ENCODE peak calls at places on chromosomes 6 and 20, in six cellular contexts. Z is GM12878, L is transverse colon, W is sigmoid colon, J is upper lobe of left lung, M is stomach. S is an unnamed sample.

GRCh38 chr20:44336725-44337380 is at the start of gene R3HDML:
- DNase-seq in Z (no peak), L (no peak), W (no peak), J (no peak), M (no peak), S (no peak)

GRCh38 chr20:17485017-17485416 is 46.2 kb downstream of the BFSP1 start:
- DNase-seq in Z (no peak), L (no peak), W (no peak), J (no peak), M (no peak), S (no peak)

GRCh38 chr20:6921717-6922386 is 154.4 kb downstream of the BMP2 start:
- DNase-seq in Z (no peak), L (no peak), W (no peak), J (no peak), M (no peak), S (peak)

GRCh38 chr20:46226602-46227001 is 81.7 kb downstream of the CDH22 start:
- DNase-seq in Z (no peak), L (no peak), W (no peak), J (no peak), M (no peak), S (no peak)

GRCh38 chr20:43744121-43744520 is 17.3 kb upstream of the GTSF1L start:
- DNase-seq in Z (no peak), L (no peak), W (no peak), J (no peak), M (no peak), S (no peak)

GRCh38 chr20:10855031-10855430 is 181.2 kb upstream of the JAG1 start:
- DNase-seq in Z (no peak), L (no peak), W (no peak), J (no peak), M (no peak), S (no peak)

GRCh38 chr20:35091808-35092523 is 641 bp downstream of the TRPC4AP start:
- DNase-seq in Z (no peak), L (peak), W (no peak), J (no peak), M (no peak), S (no peak)

GRCh38 chr6:16783485-16783884 is 22.2 kb upstream of the ATXN1 start:
- DNase-seq in Z (no peak), L (no peak), W (no peak), J (no peak), M (no peak), S (no peak)

GRCh38 chr6:3977875-3978711 is 100.8 kb downstream of the FAM217A start:
- DNase-seq in Z (peak), L (peak), W (peak), J (no peak), M (no peak), S (no peak)

GRCh38 chr20:20407891-20408805 is 40.2 kb downstream of the INSM1 start:
- DNase-seq in Z (no peak), L (no peak), W (no peak), J (no peak), M (no peak), S (no peak)
- TF ChIP-seq CTCF in Z (peak), L (no peak), W (no peak), J (no peak), M (no peak), S (no peak)

GRCh38 chr6:31194271-31194834 is 23.9 kb upstream of the POU5F1 start:
- DNase-seq in Z (no peak), L (no peak), W (no peak), J (no peak), M (peak), S (no peak)

GRCh38 chr6:31203345-31203979 is 33.0 kb upstream of the POU5F1 start:
- DNase-seq in Z (peak), L (peak), W (no peak), J (no peak), M (no peak), S (no peak)

GRCh38 chr6:31193206-31193605 is 22.7 kb upstream of the POU5F1 start:
- DNase-seq in Z (no peak), L (no peak), W (no peak), J (no peak), M (peak), S (no peak)

GRCh38 chr6:31202259-31203166 is 32.0 kb upstream of the POU5F1 start:
- DNase-seq in Z (no peak), L (no peak), W (no peak), J (no peak), M (no peak), S (no peak)

DNA sequence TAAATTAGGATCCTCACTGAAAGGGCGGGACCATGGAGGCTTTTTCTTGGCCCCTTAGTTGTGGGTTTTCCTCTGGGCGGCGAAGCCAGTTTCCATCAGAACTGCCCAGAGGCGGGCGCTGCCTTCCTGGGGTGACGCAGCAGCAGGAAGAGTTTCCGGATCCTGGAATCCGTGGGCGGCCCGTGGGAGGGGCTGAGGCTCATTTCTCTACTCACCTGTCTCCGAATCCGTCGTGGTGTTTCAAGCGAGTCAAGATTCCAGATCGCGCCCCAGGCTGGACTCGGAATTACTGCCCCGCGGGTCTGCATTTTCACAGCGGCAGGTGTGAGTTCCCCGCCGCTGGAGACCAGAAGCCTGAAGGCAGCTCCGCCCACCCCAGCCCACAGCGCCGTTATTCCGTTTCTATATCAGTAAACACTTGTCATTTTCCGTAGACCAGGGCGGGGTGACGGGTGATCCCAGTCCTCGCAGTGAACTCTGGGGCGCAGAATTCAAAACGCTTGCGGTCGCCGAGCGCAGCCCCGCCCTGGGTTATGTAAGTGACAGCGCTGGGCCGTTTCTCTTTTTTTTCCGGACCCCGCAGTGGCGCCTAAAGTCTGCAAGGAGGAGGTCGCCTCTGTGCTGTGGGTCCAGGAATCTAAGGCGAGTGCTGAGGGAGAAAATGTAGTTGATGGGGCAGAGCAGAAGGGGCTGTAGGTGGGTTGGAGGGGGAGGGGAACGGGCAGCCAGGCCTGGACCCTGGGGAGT is 27.2 kb upstream of the POU5F1 start:
- DNase-seq in Z (peak), L (peak), W (peak), J (peak), M (peak), S (peak)
- TF ChIP-seq POLR2AphosphoS5 in Z (peak), L (peak), W (peak), J (peak), M (peak), S (peak)

DNA sequence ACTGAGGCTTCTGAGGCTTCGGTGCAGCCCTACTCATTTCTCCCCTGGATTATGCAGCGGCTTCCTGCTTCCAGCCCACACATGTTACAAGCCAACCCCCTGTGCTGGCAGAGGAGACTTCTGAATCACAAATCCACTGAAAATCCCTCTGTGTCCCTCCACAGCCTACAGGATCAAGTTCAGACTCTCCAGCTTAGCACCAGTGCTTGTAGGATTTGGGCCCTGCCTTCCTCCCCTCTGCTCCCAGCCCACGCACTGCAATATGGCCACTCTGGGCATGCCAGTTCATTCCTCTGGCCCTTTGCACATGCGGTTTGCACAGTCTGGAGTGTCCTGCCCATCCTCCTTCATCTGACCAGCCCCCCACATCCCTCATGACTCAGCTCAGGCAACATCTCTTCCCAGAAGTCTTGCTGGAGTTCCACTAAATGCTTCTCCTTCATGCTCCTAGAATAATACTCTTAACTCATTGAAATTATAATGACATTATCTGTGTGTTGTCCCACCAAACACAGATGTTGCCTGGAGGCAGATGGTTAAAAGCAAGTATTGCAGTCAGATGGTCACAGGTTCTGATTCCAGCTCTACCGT is 15.9 kb upstream of the MDGA1 start:
- DNase-seq in Z (no peak), L (no peak), W (no peak), J (no peak), M (no peak), S (no peak)
- TF ChIP-seq EP300 in Z (no peak), L (no peak), W (no peak), J (no peak), M (no peak), S (no peak)

GRCh38 chr6:14763139-14763538 is 482.7 kb upstream of the JARID2 start:
- DNase-seq in Z (no peak), L (no peak), W (no peak), J (no peak), M (no peak), S (no peak)
- TF ChIP-seq CTCF in Z (no peak), L (no peak), W (no peak), J (no peak), M (no peak), S (no peak)

GRCh38 chr6:146595981-146596731 is 2.6 kb upstream of the ADGB start:
- DNase-seq in Z (no peak), L (no peak), W (no peak), J (peak), M (no peak), S (no peak)
- TF ChIP-seq POLR2AphosphoS5 in Z (no peak), L (no peak), W (no peak), J (no peak), M (no peak), S (no peak)

GRCh38 chr20:50510706-50511401 is 671 bp downstream of the PTPN1 start:
- DNase-seq in Z (no peak), L (peak), W (no peak), J (no peak), M (no peak), S (no peak)

GRCh38 chr20:50512323-50512722 is 2.1 kb downstream of the PTPN1 start:
- DNase-seq in Z (no peak), L (no peak), W (no peak), J (no peak), M (no peak), S (no peak)

GRCh38 chr20:50513169-50514034 is 3.2 kb downstream of the PTPN1 start:
- DNase-seq in Z (no peak), L (no peak), W (no peak), J (no peak), M (no peak), S (no peak)

GRCh38 chr20:50508171-50508761 is 1.9 kb upstream of the PTPN1 start:
- DNase-seq in Z (no peak), L (no peak), W (peak), J (no peak), M (no peak), S (no peak)

DNA sequence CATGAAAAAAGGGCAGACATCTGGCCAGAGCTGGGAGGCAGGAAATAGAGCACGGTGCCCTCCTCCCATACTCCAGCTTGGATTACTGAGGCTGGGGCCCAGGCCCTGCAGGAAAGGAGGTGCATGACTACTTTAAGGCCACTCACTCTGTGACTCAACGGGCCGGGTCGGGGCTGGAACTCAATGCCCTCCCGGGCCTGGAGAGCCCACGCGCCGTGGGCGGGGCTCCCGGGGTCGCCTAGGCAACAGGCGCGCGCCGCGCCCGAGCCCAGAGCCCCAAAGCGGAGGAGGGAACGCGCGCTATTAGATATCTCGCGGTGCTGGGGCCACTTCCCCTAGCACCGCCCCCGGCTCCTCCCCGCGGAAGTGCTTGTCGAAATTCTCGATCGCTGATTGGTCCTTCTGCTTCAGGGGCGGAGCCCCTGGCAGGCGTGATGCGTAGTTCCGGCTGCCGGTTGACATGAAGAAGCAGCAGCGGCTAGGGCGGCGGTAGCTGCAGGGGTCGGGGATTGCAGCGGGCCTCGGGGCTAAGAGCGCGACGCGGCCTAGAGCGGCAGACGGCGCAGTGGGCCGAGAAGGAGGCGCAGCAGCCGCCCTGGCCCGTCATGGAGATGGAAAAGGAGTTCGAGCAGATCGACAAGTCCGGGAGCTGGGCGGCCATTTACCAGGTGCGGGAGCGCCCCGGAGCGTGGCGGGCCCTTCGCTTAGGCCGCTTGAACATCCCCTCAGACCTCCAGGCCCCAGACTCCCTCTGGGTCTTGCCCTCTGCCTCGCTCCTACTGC is at the start of gene PTPN1:
- DNase-seq in Z (peak), L (peak), W (peak), J (peak), M (peak), S (peak)
- TF ChIP-seq EP300 in Z (no peak), L (no peak), W (no peak), J (no peak), M (no peak), S (no peak)

DNA sequence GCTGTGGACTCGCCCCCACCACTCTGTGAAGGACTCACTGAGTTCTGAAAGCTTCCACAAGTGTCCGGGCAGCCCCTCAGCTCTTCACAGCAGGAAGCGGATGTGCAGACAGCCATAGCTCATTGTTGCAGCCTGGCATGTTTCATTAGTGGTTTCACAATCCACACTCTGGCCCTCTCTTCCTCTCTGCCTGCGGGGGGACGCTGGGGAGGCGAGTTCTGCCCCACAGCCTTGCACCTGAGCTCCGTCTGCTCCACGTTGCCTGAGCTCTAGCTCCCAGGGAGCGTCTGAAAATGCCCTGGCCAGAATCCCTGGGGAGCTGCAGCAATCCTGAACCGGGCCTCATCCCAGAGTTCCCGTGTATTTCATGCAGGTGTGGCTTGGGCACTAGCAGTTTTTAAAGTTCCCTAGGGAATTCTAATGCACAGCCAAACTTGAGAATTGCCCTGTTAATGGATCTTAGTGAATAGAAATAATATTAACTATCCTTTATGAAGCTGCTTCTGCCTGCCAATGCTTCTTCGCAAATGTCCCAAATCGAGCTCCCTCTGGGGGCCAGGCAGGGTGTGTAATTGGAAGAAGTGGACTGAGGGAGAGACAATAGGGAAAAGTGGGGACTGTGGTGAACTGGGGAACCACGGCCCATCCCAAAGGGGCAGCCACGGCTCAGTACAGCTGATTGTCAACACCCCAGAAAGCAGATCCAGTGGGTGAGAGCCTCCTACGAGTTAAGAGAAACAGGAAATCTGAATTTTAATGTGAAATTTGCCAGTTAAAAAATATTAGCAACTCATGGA is 51.5 kb downstream of the CTCFL start:
- DNase-seq in Z (peak), L (no peak), W (peak), J (peak), M (no peak), S (no peak)
- TF ChIP-seq CTCF in Z (peak), L (no peak), W (no peak), J (no peak), M (no peak), S (peak)

GRCh38 chr6:157269261-157269794 is 54.0 kb downstream of the TMEM242 start:
- DNase-seq in Z (no peak), L (peak), W (peak), J (no peak), M (peak), S (no peak)
- TF ChIP-seq POLR2AphosphoS5 in Z (no peak), L (no peak), W (peak), J (no peak), M (peak), S (peak)

DNA sequence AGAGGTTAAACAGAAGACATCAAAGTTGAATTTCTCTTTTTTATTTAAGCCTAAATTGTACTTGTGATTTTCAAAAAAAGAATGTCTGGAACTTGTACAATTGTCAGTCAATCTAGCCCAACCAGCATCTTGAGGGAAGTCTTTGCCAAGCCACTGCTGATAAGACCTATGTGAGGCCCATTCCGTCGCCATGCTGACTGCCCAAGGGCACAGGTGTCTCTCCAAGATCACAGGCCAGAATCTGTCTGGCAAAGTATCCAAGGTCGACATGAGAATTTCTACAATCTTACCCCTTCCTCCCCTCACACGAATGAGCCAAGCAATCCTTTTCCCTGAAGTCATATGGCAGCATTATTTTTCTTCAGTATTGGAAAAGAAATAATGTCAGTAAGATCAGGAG is 614.5 kb downstream of the CBLN4 start:
- DNase-seq in Z (no peak), L (no peak), W (no peak), J (no peak), M (no peak), S (no peak)
- TF ChIP-seq EP300 in Z (no peak), L (no peak), W (no peak), J (no peak), M (no peak), S (no peak)

GRCh38 chr6:36079596-36079995 is 50.7 kb upstream of the MAPK13 start:
- DNase-seq in Z (no peak), L (no peak), W (no peak), J (no peak), M (no peak), S (no peak)

GRCh38 chr6:36078159-36078558 is 50.6 kb downstream of the MAPK14 start:
- DNase-seq in Z (no peak), L (no peak), W (no peak), J (no peak), M (no peak), S (no peak)

GRCh38 chr6:36073587-36073986 is 46.0 kb downstream of the MAPK14 start:
- DNase-seq in Z (no peak), L (no peak), W (no peak), J (no peak), M (no peak), S (no peak)

GRCh38 chr6:36076178-36077088 is 48.8 kb downstream of the MAPK14 start:
- DNase-seq in Z (no peak), L (no peak), W (no peak), J (no peak), M (no peak), S (no peak)

DNA sequence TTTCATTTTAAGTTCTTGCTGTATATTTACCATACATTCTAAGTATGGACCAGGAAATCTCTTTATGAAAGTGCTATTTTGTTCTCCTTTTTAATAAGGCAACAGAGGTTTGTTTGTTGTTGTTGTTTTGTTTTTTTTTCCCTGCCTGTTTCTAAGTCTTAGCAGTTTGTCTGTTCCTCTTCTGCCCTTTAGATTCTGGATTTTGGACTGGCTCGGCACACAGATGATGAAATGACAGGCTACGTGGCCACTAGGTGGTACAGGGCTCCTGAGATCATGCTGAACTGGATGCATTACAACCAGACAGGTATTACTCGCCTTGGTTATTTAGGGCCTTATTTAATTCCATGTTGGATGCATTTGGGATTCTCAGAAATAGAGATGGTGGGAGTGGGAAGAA is 48.0 kb downstream of the MAPK14 start:
- DNase-seq in Z (no peak), L (no peak), W (no peak), J (no peak), M (no peak), S (no peak)
- TF ChIP-seq CTCF in Z (peak), L (peak), W (no peak), J (no peak), M (peak), S (peak)